ENCODE peak calls at places on chromosomes 16 and 17, in eight cellular contexts. G, V, L, U, A, F, W and Q are unnamed samples.

GRCh38 chr17:18987230-18987610 is 17.3 kb downstream of the FAM83G start:
- DNase-seq in G (no peak), V (no peak), L (no peak), U (no peak), A (no peak), F (no peak), W (no peak), Q (no peak)

GRCh38 chr17:16872351-16872751 is 99.6 kb downstream of the TNFRSF13B start:
- DNase-seq in G (no peak), V (peak), L (no peak), U (no peak), A (no peak), F (no peak), W (no peak), Q (no peak)

GRCh38 chr17:6494239-6494941 is 50.1 kb downstream of the PIMREG start:
- DNase-seq in G (no peak), V (peak), L (no peak), U (no peak), A (no peak), F (no peak), W (no peak), Q (peak)

GRCh38 chr17:49352587-49353154 is 9.4 kb downstream of the ZNF652 start:
- DNase-seq in G (no peak), V (no peak), L (no peak), U (no peak), A (no peak), F (no peak), W (no peak), Q (no peak)

GRCh38 chr16:27847030-27847550 is 216.4 kb downstream of the GSG1L start:
- DNase-seq in G (no peak), V (peak), L (no peak), U (no peak), A (peak), F (no peak), W (peak), Q (peak)

GRCh38 chr16:11188801-11189740 is 66.9 kb downstream of the SOCS1 start:
- DNase-seq in G (no peak), V (no peak), L (no peak), U (no peak), A (no peak), F (no peak), W (no peak), Q (no peak)

GRCh38 chr16:81552743-81553079 is 108.1 kb downstream of the CMIP start:
- DNase-seq in G (no peak), V (no peak), L (no peak), U (no peak), A (no peak), F (no peak), W (no peak), Q (no peak)

GRCh38 chr16:24163935-24164334 is 92.2 kb upstream of the CACNG3 start:
- DNase-seq in G (no peak), V (no peak), L (no peak), U (no peak), A (no peak), F (no peak), W (no peak), Q (no peak)

GRCh38 chr17:66540131-66540781 is 237.8 kb downstream of the PRKCA start:
- DNase-seq in G (peak), V (no peak), L (no peak), U (no peak), A (peak), F (no peak), W (peak), Q (no peak)

GRCh38 chr16:730666-731509 is 4.0 kb downstream of the HAGHL start:
- DNase-seq in G (no peak), V (peak), L (no peak), U (no peak), A (no peak), F (no peak), W (no peak), Q (no peak)

GRCh38 chr16:3212567-3212966 is 22.4 kb downstream of the ZNF200 start:
- DNase-seq in G (no peak), V (no peak), L (no peak), U (no peak), A (no peak), F (no peak), W (no peak), Q (no peak)

GRCh38 chr16:85637061-85637807 is 24.1 kb downstream of the GSE1 start:
- DNase-seq in G (no peak), V (no peak), L (no peak), U (no peak), A (no peak), F (no peak), W (no peak), Q (no peak)

GRCh38 chr17:47732399-47733046 is 513 bp upstream of the TBX21 start:
- DNase-seq in G (no peak), V (peak), L (no peak), U (no peak), A (no peak), F (no peak), W (no peak), Q (peak)

GRCh38 chr17:29078183-29079045 is 35.5 kb downstream of the PIPOX start:
- DNase-seq in G (no peak), V (no peak), L (no peak), U (no peak), A (peak), F (no peak), W (peak), Q (no peak)

GRCh38 chr16:68227183-68227793 is 8.6 kb downstream of the ESRP2 start:
- DNase-seq in G (no peak), V (no peak), L (no peak), U (no peak), A (no peak), F (no peak), W (no peak), Q (no peak)

GRCh38 chr16:48499822-48500440 is 110.0 kb downstream of the N4BP1 start:
- DNase-seq in G (peak), V (no peak), L (no peak), U (peak), A (peak), F (no peak), W (peak), Q (no peak)

GRCh38 chr16:4900036-4900435 is 36.9 kb downstream of the PPL start:
- DNase-seq in G (no peak), V (no peak), L (no peak), U (no peak), A (no peak), F (no peak), W (no peak), Q (no peak)

GRCh38 chr16:50622643-50623369 is 58.3 kb downstream of the SNX20 start:
- DNase-seq in G (no peak), V (no peak), L (no peak), U (no peak), A (no peak), F (no peak), W (no peak), Q (no peak)

GRCh38 chr16:51508813-51509212 is 357.7 kb upstream of the SALL1 start:
- DNase-seq in G (peak), V (no peak), L (no peak), U (peak), A (no peak), F (no peak), W (no peak), Q (no peak)